ENCODE peak calls at places on chromosomes 2 and 18, in six cellular contexts. W is naive thymus-derived CD4-positive, alpha-beta T cell; D is COR-L47; Q is aorta; B is HTR-8/SVneo; J is activated CD4-positive, alpha-beta T cell treated with anti-CD3 and anti-CD28 coated beads, Interleukin-2, amount 50 U/mL, for 24 hours. S is an unnamed sample.

GRCh38 chr2:234715671-234716250 is 218.9 kb upstream of the ARL4C start:
- DNase-seq in W (no peak), D (no peak), Q (no peak), B (no peak), J (no peak), S (no peak)

GRCh38 chr2:121475811-121476571 is 54.7 kb upstream of the RNU4ATAC start:
- DNase-seq in W (no peak), D (no peak), Q (no peak), B (no peak), J (no peak), S (no peak)

GRCh38 chr2:240362216-240362755 is 73.2 kb upstream of the GPC1 start:
- DNase-seq in W (no peak), D (no peak), Q (no peak), B (no peak), J (no peak), S (no peak)

GRCh38 chr2:28547906-28548600 is 52.2 kb downstream of the PLB1 start:
- DNase-seq in W (no peak), D (no peak), Q (no peak), B (no peak), J (no peak), S (no peak)

GRCh38 chr2:29245742-29246387 is 130.7 kb downstream of the CLIP4 start:
- DNase-seq in W (no peak), D (no peak), Q (no peak), B (peak), J (no peak), S (no peak)

GRCh38 chr2:239200646-239201530 is 199.9 kb downstream of the HDAC4 start:
- DNase-seq in W (no peak), D (no peak), Q (peak), B (no peak), J (no peak), S (no peak)

GRCh38 chr2:32009479-32010256 is 1.1 kb downstream of the MEMO1 start:
- DNase-seq in W (peak), D (no peak), Q (peak), B (no peak), J (peak), S (no peak)

GRCh38 chr2:151237422-151238012 is 24.1 kb downstream of the RBM43 start:
- DNase-seq in W (no peak), D (no peak), Q (no peak), B (no peak), J (no peak), S (no peak)

GRCh38 chr2:233290446-233290845 is 17.2 kb upstream of the SAG start:
- DNase-seq in W (no peak), D (no peak), Q (no peak), B (no peak), J (no peak), S (no peak)

GRCh38 chr2:241811209-241811951 is 2.4 kb downstream of the NEU4 start:
- DNase-seq in W (no peak), D (no peak), Q (peak), B (no peak), J (no peak), S (no peak)

GRCh38 chr18:73848656-73849055 is 299.0 kb downstream of the FBXO15 start:
- DNase-seq in W (no peak), D (no peak), Q (no peak), B (no peak), J (no peak), S (no peak)

GRCh38 chr2:72210470-72210869 is 62.8 kb upstream of the CYP26B1 start:
- DNase-seq in W (no peak), D (no peak), Q (no peak), B (no peak), J (no peak), S (no peak)

GRCh38 chr2:230734247-230735175 is 21.9 kb downstream of the CAB39 start:
- DNase-seq in W (no peak), D (no peak), Q (no peak), B (no peak), J (no peak), S (no peak)

GRCh38 chr18:22307528-22307927 is 110.2 kb downstream of the CTAGE1 start:
- DNase-seq in W (no peak), D (no peak), Q (no peak), B (no peak), J (no peak), S (no peak)

GRCh38 chr2:236663267-236663666 is 93.6 kb downstream of the ACKR3 start:
- DNase-seq in W (no peak), D (no peak), Q (no peak), B (no peak), J (no peak), S (no peak)

GRCh38 chr2:30385327-30385726 is 61.7 kb upstream of the LCLAT1 start:
- DNase-seq in W (no peak), D (no peak), Q (no peak), B (peak), J (no peak), S (no peak)

GRCh38 chr2:172113617-172114016 is 10.9 kb upstream of the DLX2 start:
- DNase-seq in W (no peak), D (peak), Q (no peak), B (peak), J (no peak), S (no peak)

GRCh38 chr2:214005337-214005736 is 405.5 kb upstream of the VWC2L start:
- DNase-seq in W (no peak), D (peak), Q (no peak), B (no peak), J (no peak), S (no peak)

GRCh38 chr2:64792310-64792709 is 138.6 kb upstream of the SERTAD2 start:
- DNase-seq in W (no peak), D (no peak), Q (no peak), B (no peak), J (no peak), S (no peak)

GRCh38 chr2:178114462-178114861 is 2.2 kb downstream of the RBM45 start:
- DNase-seq in W (no peak), D (no peak), Q (no peak), B (no peak), J (no peak), S (no peak)

GRCh38 chr18:72652990-72653593 is 109.0 kb upstream of the CBLN2 start:
- DNase-seq in W (peak), D (peak), Q (no peak), B (peak), J (no peak), S (peak)